ENCODE peak calls at places on chromosomes 5 and 9, in seven cellular contexts. J is right atrium auricular region, D is ascending aorta, E is transverse colon, G is AG09309, A is heart right ventricle, P is brain microvascular endothelial cell. B is an unnamed sample.
A peak's percentile ranks its signal among the peaks of the same experiment; 100 is the strongest.

GRCh38 chr5:9932770-9933169 is 302.6 kb upstream of the TAS2R1 start:
- DNase-seq in J (no peak), D (no peak), E (no peak), G (peak; percentile 28), A (no peak), P (peak; percentile 92), B (peak; percentile 26)

GRCh38 chr5:6868170-6868569 is 154.9 kb downstream of the TENT4A start:
- DNase-seq in J (no peak), D (no peak), E (peak; percentile 8), G (no peak), A (no peak), P (no peak), B (no peak)

GRCh38 chr9:22913026-22913425 is 466.4 kb downstream of the DMRTA1 start:
- DNase-seq in J (no peak), D (no peak), E (no peak), G (no peak), A (no peak), P (no peak), B (no peak)

GRCh38 chr9:94980947-94981632 is 254.6 kb downstream of the AOPEP start:
- DNase-seq in J (no peak), D (peak; percentile 59), E (no peak), G (no peak), A (no peak), P (no peak), B (no peak)

GRCh38 chr5:38286038-38286437 is 27.7 kb downstream of the EGFLAM start:
- DNase-seq in J (no peak), D (no peak), E (no peak), G (no peak), A (no peak), P (no peak), B (no peak)

GRCh38 chr9:130045657-130046450 is 2.9 kb upstream of the FNBP1 start:
- DNase-seq in J (no peak), D (no peak), E (no peak), G (no peak), A (no peak), P (no peak), B (no peak)

GRCh38 chr5:38780950-38781349 is 64.9 kb upstream of the OSMR start:
- DNase-seq in J (peak; percentile 79), D (no peak), E (peak; percentile 42), G (no peak), A (peak; percentile 37), P (peak; percentile 78), B (peak; percentile 86)

GRCh38 chr5:155010881-155011280 is 2.7 kb upstream of the KIF4B start:
- DNase-seq in J (no peak), D (no peak), E (no peak), G (no peak), A (no peak), P (no peak), B (no peak)

GRCh38 chr5:72860499-72860898 is 44.0 kb downstream of the TNPO1 start:
- DNase-seq in J (no peak), D (no peak), E (no peak), G (peak; percentile 44), A (no peak), P (peak; percentile 43), B (peak; percentile 47)

GRCh38 chr9:93891549-93892310 is 63.4 kb downstream of the BARX1 start:
- DNase-seq in J (peak; percentile 34), D (peak; percentile 45), E (peak; percentile 4), G (no peak), A (no peak), P (no peak), B (no peak)

GRCh38 chr5:960551-960950 is 48.1 kb upstream of the NKD2 start:
- DNase-seq in J (peak; percentile 34), D (no peak), E (no peak), G (no peak), A (no peak), P (no peak), B (no peak)

GRCh38 chr5:118533923-118534322 is 454.4 kb downstream of the DTWD2 start:
- DNase-seq in J (no peak), D (no peak), E (no peak), G (no peak), A (no peak), P (no peak), B (no peak)

GRCh38 chr9:4211022-4211421 is 88.8 kb downstream of the GLIS3 start:
- DNase-seq in J (no peak), D (no peak), E (no peak), G (no peak), A (no peak), P (no peak), B (no peak)

GRCh38 chr5:55220433-55221185 is 6.5 kb downstream of the MCIDAS start:
- DNase-seq in J (no peak), D (no peak), E (peak; percentile 65), G (no peak), A (no peak), P (no peak), B (peak; percentile 22)

GRCh38 chr5:78327761-78328510 is 32.5 kb upstream of the SCAMP1 start:
- DNase-seq in J (no peak), D (no peak), E (no peak), G (no peak), A (no peak), P (no peak), B (no peak)

GRCh38 chr5:158701406-158702177 is 398.1 kb downstream of the EBF1 start:
- DNase-seq in J (no peak), D (peak; percentile 92), E (no peak), G (no peak), A (no peak), P (peak; percentile 58), B (peak; percentile 5)

GRCh38 chr5:149667084-149667826 is 62.9 kb upstream of the PPARGC1B start:
- DNase-seq in J (no peak), D (no peak), E (peak; percentile 42), G (no peak), A (no peak), P (peak; percentile 42), B (peak; percentile 25)

GRCh38 chr9:71487046-71487445 is 281.3 kb downstream of the CEMIP2 start:
- DNase-seq in J (no peak), D (no peak), E (no peak), G (peak; percentile 20), A (no peak), P (no peak), B (peak; percentile 11)
- TF ChIP-seq CTCF in J (no peak), D (no peak), E (no peak), G (no peak), A (no peak), P (no peak), B (no peak)

GRCh38 chr5:128965011-128965637 is at the start of gene SLC27A6:
- DNase-seq in J (no peak), D (no peak), E (no peak), G (no peak), A (peak; percentile 54), P (no peak), B (no peak)
- H3K4me3 ChIP-seq in J (peak within 1 kb of the TSS; percentile 47), D (peak within 1 kb of the TSS; percentile 33), E (no peak within 1 kb of the TSS), G (peak within 1 kb of the TSS; percentile 20), A (peak within 1 kb of the TSS; percentile 23), P (peak within 1 kb of the TSS; percentile 55), B (peak within 1 kb of the TSS; percentile 46)

GRCh38 chr5:162591724-162592123 is 524.2 kb downstream of the GABRG2 start:
- DNase-seq in J (no peak), D (no peak), E (no peak), G (no peak), A (no peak), P (no peak), B (no peak)

GRCh38 chr5:162593881-162594280 is 526.3 kb downstream of the GABRG2 start:
- DNase-seq in J (no peak), D (no peak), E (no peak), G (no peak), A (no peak), P (no peak), B (no peak)
- TF ChIP-seq CTCF in J (no peak), D (no peak), E (peak; percentile 24), G (no peak), A (no peak), P (peak; percentile 19), B (peak; percentile 9)

GRCh38 chr9:108473209-108474112 is 382.3 kb downstream of the ACTL7B start:
- DNase-seq in J (no peak), D (no peak), E (peak; percentile 53), G (peak; percentile 37), A (no peak), P (peak; percentile 80), B (peak; percentile 78)
- H3K4me3 ChIP-seq in J (no peak overlapping the region), D (no peak overlapping the region), E (no peak overlapping the region), G (no peak overlapping the region), A (no peak overlapping the region), P (no peak overlapping the region), B (no peak overlapping the region)

DNA sequence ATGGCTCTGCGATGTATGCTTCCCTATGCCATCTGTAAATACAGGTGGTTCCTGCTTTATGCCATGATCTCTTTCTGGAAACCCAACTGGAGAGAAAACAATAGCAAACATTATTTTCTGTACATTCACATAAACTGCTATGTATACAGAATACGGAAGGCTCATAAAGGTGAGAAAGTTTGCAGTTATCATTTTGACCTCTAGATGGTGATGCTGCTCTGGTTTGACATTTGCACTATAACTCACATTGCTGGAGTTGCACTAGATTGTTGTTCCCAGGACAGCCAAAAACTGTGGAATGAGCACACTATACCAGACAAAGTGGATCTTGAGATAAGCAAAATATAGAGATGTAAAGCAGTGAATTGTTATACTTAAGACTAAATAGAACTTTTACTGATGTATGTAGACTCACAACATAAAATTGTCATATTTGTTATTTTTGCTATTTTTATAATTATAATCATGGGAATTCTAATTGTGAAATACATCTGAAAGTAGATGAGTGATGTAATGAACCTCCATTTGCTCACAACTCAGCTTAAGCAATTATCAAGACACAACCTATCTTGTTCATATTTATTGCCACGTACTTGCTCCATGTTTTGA is 246.5 kb downstream of the PTPRD start:
- DNase-seq in J (no peak), D (no peak), E (no peak), G (no peak), A (no peak), P (peak; percentile 37), B (peak; percentile 11)
- TF ChIP-seq CTCF in J (peak; percentile 28), D (no peak), E (peak; percentile 34), G (no peak), A (peak; percentile 12), P (peak; percentile 72), B (peak; percentile 48)